ENCODE peak calls at places on chromosomes 11 and 22, in six cellular contexts. G is spleen, O is lower lobe of right lung, B is left ventricle myocardium inferior, V is thoracic aorta, M is astrocyte of the spinal cord. Z is an unnamed sample.

GRCh38 chr22:22201925-22202343 is 42.7 kb upstream of the VPREB1 start:
- DNase-seq in G (no peak), O (no peak), B (no peak), V (no peak), M (no peak), Z (no peak)

GRCh38 chr11:92071660-92072059 is 153.0 kb upstream of the FAT3 start:
- DNase-seq in G (no peak), O (no peak), B (no peak), V (no peak), M (no peak), Z (no peak)

GRCh38 chr11:74559110-74559933 is 33.1 kb upstream of the POLD3 start:
- DNase-seq in G (no peak), O (no peak), B (no peak), V (no peak), M (no peak), Z (no peak)

GRCh38 chr11:27710536-27710935 is 10.3 kb upstream of the BDNF start:
- DNase-seq in G (no peak), O (no peak), B (no peak), V (no peak), M (no peak), Z (no peak)

GRCh38 chr22:17823226-17823625 is 49.0 kb upstream of the BID start:
- DNase-seq in G (no peak), O (no peak), B (no peak), V (no peak), M (no peak), Z (no peak)

GRCh38 chr11:128604723-128605122 is 17.4 kb upstream of the ETS1 start:
- DNase-seq in G (no peak), O (no peak), B (no peak), V (no peak), M (no peak), Z (no peak)

GRCh38 chr11:110951609-110952008 is 239.4 kb upstream of the ARHGAP20 start:
- DNase-seq in G (no peak), O (no peak), B (no peak), V (no peak), M (no peak), Z (no peak)

GRCh38 chr11:69791266-69791665 is 16.1 kb upstream of the FGF4 start:
- DNase-seq in G (no peak), O (no peak), B (no peak), V (no peak), M (peak), Z (no peak)

GRCh38 chr11:134067486-134067885 is 1.4 kb upstream of the JAM3 start:
- DNase-seq in G (no peak), O (no peak), B (no peak), V (no peak), M (no peak), Z (no peak)

GRCh38 chr22:48827228-48827810 is 1000.4 kb downstream of the BRD1 start:
- DNase-seq in G (no peak), O (no peak), B (no peak), V (no peak), M (no peak), Z (no peak)

GRCh38 chr22:19143967-19144400 is 467 bp downstream of the ESS2 start:
- DNase-seq in G (peak), O (no peak), B (no peak), V (no peak), M (no peak), Z (no peak)

GRCh38 chr11:117185739-117186430 is 7.3 kb downstream of the SIDT2 start:
- DNase-seq in G (peak), O (peak), B (peak), V (no peak), M (no peak), Z (peak)
- TF ChIP-seq CTCF in G (no peak), O (no peak), B (no peak), V (no peak), M (no peak), Z (no peak)

GRCh38 chr11:11498195-11498594 is 123.6 kb downstream of the GALNT18 start:
- DNase-seq in G (no peak), O (no peak), B (no peak), V (no peak), M (no peak), Z (no peak)
- TF ChIP-seq CTCF in G (no peak), O (no peak), B (no peak), V (no peak), M (no peak), Z (no peak)

GRCh38 chr11:60924110-60924905 is at the start of gene TMEM132A:
- DNase-seq in G (peak), O (peak), B (peak), V (no peak), M (peak), Z (no peak)
- TF ChIP-seq CTCF in G (no peak), O (no peak), B (no peak), V (no peak), M (no peak), Z (no peak)

GRCh38 chr22:45310331-45311032 is 748 bp downstream of the FAM118A start:
- DNase-seq in G (peak), O (peak), B (no peak), V (no peak), M (no peak), Z (no peak)

GRCh38 chr22:45308624-45309421 is 911 bp upstream of the FAM118A start:
- DNase-seq in G (peak), O (no peak), B (no peak), V (no peak), M (no peak), Z (no peak)

GRCh38 chr22:45311033-45311531 is 1.3 kb downstream of the FAM118A start:
- DNase-seq in G (no peak), O (no peak), B (no peak), V (no peak), M (no peak), Z (no peak)

GRCh38 chr22:45312415-45312814 is 2.7 kb downstream of the FAM118A start:
- DNase-seq in G (no peak), O (no peak), B (no peak), V (no peak), M (no peak), Z (no peak)

GRCh38 chr22:45309422-45310227 is at the start of gene FAM118A:
- DNase-seq in G (peak), O (peak), B (peak), V (peak), M (peak), Z (peak)
- TF ChIP-seq CTCF in G (peak), O (peak), B (peak), V (peak), M (no peak), Z (no peak)

DNA sequence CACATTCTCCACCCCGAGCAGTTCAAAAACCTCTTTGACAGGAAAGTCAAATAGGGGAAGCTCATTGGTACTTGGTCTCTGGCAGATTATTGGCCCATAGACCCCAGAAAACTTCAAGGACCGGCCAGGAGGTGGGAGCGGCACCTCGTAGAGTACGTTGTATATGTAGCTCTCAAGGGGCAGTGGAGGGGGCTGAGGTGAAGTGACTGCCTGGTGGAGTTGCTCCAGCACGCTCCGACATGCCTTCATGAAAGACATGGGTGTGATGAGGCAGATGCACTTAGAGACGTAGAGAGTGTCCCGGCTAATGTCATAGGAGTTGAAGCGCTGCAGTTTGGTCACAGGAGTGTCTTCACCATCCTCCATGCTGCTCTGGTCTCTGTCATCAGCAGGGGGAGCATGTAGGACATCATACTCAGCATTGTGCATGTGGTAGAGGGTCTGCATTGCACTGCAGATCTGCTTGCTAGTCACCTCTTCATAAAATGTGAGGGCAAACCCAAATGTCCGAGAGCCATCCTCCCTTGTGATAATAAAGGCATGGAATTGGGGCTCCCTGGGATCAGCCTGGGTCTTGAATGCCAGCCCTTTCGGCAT is 61.3 kb downstream of the DENND5A start:
- DNase-seq in G (no peak), O (no peak), B (no peak), V (no peak), M (no peak), Z (no peak)
- TF ChIP-seq CTCF in G (no peak), O (no peak), B (peak), V (no peak), M (no peak), Z (no peak)

DNA sequence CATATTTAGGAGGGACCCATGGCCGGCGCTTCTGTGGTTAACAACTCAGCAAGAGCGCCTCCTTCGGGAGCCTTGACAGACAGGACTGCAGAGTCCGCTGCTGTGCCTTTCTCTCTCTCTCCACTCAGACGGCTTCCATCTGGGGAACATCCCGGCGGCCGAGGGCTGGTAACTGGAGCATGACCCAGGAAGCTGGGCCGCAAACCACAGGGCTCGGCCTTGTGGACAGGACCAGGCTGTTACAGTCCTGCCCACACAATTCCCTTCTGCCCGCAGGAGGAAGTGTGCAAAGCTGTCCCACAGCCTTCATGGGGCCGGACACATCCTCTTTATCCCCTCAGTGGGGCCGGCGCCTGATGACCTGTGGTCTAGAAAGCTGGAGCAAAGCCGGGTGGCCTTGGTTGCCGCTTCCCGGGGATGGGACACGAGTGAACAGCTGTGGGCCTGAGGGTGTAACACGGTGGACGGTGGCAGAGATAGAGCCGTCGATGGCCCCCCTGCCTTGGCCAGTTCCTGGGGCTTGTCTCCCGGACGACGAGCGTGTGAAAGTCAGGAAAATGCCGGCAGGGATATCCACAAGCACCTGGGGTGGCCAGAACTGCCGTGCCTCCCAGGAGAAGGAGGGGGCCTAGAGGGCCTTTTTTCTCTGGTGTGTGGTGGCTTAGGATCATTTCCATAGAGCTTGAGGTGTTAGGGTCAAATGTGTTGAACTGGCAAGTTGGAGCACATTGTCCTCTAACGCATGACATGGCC is 50.1 kb downstream of the FBLN1 start:
- DNase-seq in G (no peak), O (peak), B (peak), V (no peak), M (peak), Z (no peak)
- TF ChIP-seq CTCF in G (no peak), O (peak), B (peak), V (peak), M (peak), Z (no peak)

DNA sequence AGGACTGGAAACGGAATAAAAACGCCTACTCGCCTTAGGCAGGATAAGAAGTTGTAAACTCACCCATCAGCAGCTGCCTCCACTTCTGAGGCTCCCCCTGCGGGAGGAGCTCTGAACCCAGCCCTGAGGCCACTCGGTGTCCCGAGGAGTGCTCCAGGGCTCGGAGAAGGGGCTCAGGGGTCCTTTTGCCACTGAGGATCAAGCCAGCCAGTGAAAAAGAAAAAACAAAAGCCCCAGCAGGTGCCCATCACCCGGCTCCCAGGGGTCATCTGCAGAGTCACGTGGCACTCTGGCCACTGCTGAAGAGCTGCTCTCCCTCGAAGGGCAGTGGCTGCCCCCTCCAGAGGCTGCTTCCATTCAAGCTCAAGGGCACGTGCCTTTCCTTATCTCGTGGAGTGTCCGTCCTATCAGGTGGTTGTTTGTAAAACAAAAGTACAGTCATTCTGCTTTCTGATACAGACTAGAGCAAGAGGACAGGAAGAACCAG is 29.0 kb downstream of the NUP50 start:
- DNase-seq in G (peak), O (no peak), B (no peak), V (no peak), M (no peak), Z (no peak)
- TF ChIP-seq CTCF in G (no peak), O (no peak), B (no peak), V (no peak), M (no peak), Z (no peak)

GRCh38 chr22:39535831-39536449 is 3.4 kb upstream of the RPS19BP1 start:
- DNase-seq in G (no peak), O (no peak), B (no peak), V (no peak), M (no peak), Z (no peak)
- TF ChIP-seq CTCF in G (no peak), O (no peak), B (no peak), V (no peak), M (no peak), Z (no peak)

Z was measured in omental fat pad.